ENCODE peak calls at places on chromosome 3, in eight cellular contexts. W is K562, F is stomach, Q is A549, Y is HepG2, L is tibial nerve, R is ovary, O is transverse colon. H is an unnamed sample.
A peak's percentile ranks its signal among the peaks of the same experiment; 100 is the strongest.

GRCh38 chr3:54146383-54147239 is 24.3 kb downstream of the CACNA2D3 start:
- DNase-seq in W (peak; percentile 29), F (peak; percentile 67), Q (peak; percentile 36), Y (peak; percentile 25), L (peak; percentile 31), R (peak; percentile 42), O (peak; percentile 41), H (no peak)

GRCh38 chr3:72587282-72587681 is 261.0 kb downstream of the SHQ1 start:
- DNase-seq in W (no peak), F (no peak), Q (no peak), Y (no peak), L (no peak), R (no peak), O (no peak), H (no peak)

GRCh38 chr3:20323307-20323927 is 137.4 kb upstream of the SGO1 start:
- DNase-seq in W (peak; percentile 64), F (peak; percentile 52), Q (no peak), Y (peak; percentile 70), L (no peak), R (no peak), O (no peak), H (no peak)

GRCh38 chr3:185823280-185824044 is 1.4 kb downstream of the IGF2BP2 start:
- DNase-seq in W (peak; percentile 64), F (peak; percentile 59), Q (no peak), Y (no peak), L (peak; percentile 12), R (peak; percentile 37), O (peak; percentile 53), H (no peak)

GRCh38 chr3:182364323-182364722 is 429.0 kb upstream of the ATP11B start:
- DNase-seq in W (peak; percentile 34), F (no peak), Q (no peak), Y (no peak), L (peak; percentile 6), R (no peak), O (no peak), H (no peak)

GRCh38 chr3:10883478-10884234 is 67.6 kb downstream of the SLC6A11 start:
- DNase-seq in W (peak; percentile 33), F (no peak), Q (peak; percentile 31), Y (peak; percentile 33), L (peak; percentile 30), R (no peak), O (no peak), H (no peak)

GRCh38 chr3:65833761-65834505 is 204.8 kb downstream of the MAGI1 start:
- DNase-seq in W (no peak), F (no peak), Q (no peak), Y (no peak), L (no peak), R (no peak), O (no peak), H (no peak)

GRCh38 chr3:156024904-156025303 is 95.5 kb upstream of the KCNAB1 start:
- DNase-seq in W (no peak), F (no peak), Q (peak; percentile 9), Y (no peak), L (no peak), R (no peak), O (no peak), H (no peak)

GRCh38 chr3:193902557-193903256 is 233.2 kb upstream of the HES1 start:
- DNase-seq in W (no peak), F (peak; percentile 43), Q (no peak), Y (no peak), L (no peak), R (no peak), O (no peak), H (no peak)

GRCh38 chr3:89690649-89691048 is 583.2 kb downstream of the EPHA3 start:
- DNase-seq in W (no peak), F (no peak), Q (no peak), Y (no peak), L (no peak), R (no peak), O (no peak), H (no peak)

GRCh38 chr3:138872632-138873031 is 37.9 kb upstream of the PIK3CB start:
- DNase-seq in W (no peak), F (no peak), Q (no peak), Y (no peak), L (no peak), R (no peak), O (no peak), H (no peak)

GRCh38 chr3:147130461-147130860 is 275.9 kb downstream of the ZIC4 start:
- DNase-seq in W (no peak), F (no peak), Q (no peak), Y (no peak), L (no peak), R (no peak), O (no peak), H (no peak)

GRCh38 chr3:149527531-149528343 is 53.2 kb downstream of the TM4SF4 start:
- DNase-seq in W (no peak), F (no peak), Q (peak; percentile 75), Y (no peak), L (no peak), R (peak; percentile 16), O (no peak), H (no peak)

GRCh38 chr3:59607628-59608027 is 557.8 kb upstream of the CFAP20DC start:
- DNase-seq in W (peak; percentile 3), F (no peak), Q (peak; percentile 6), Y (peak; percentile 34), L (no peak), R (no peak), O (no peak), H (no peak)

GRCh38 chr3:121989943-121990342 is 32.1 kb downstream of the ILDR1 start:
- DNase-seq in W (no peak), F (no peak), Q (peak; percentile 34), Y (no peak), L (no peak), R (no peak), O (no peak), H (no peak)

GRCh38 chr3:48555949-48556795 is 431 bp downstream of the PFKFB4 start:
- DNase-seq in W (peak; percentile 5), F (no peak), Q (no peak), Y (no peak), L (no peak), R (no peak), O (no peak), H (no peak)

GRCh38 chr3:48555231-48555948 is 1.2 kb downstream of the PFKFB4 start:
- DNase-seq in W (peak; percentile 76), F (no peak), Q (no peak), Y (no peak), L (no peak), R (no peak), O (no peak), H (no peak)

GRCh38 chr3:48558446-48559134 is 2.0 kb upstream of the PFKFB4 start:
- DNase-seq in W (no peak), F (no peak), Q (no peak), Y (no peak), L (peak; percentile 45), R (no peak), O (peak; percentile 43), H (no peak)

GRCh38 chr3:48553886-48554845 is 2.4 kb downstream of the PFKFB4 start:
- DNase-seq in W (no peak), F (no peak), Q (no peak), Y (no peak), L (no peak), R (no peak), O (no peak), H (no peak)

DNA sequence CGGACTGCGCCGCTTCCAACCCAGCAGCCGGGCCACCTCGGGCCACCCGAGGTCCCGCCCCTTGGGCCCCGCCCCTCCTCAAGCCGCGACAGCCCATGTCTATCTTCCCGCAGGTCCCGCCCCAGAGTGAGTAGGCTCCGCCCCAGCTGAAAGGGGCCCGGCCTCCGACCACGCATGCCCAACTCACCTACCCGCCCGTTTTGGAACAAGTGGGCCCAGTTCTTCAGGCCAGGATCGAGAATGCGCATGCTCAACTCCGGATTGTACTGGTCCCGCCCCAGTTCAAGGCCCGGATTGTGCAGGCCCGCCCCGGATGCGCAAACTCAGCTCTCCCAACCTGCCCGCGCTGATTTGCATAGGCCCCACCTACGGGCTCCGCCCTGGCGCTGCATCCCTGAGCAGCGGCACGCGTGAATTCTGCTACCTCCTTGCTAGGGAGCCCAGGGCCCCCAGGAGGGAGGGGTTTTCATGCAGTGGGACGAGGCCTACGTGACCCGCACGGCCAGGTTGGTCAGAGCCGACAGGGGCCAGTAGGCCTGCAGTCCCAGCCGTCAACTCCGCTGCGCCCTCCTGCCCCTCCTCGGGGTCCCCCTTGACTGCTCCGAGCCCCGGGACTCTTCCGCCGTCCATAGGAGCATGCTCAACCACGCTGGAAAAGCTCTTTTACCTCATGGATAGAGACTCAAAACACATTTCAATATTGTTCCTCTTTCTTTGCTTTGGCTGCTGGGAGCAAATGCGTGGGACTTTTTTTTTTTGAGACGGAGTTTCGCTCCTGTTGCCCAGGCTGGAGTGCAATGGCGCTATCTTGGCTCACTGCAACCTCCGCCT is at the start of gene PFKFB4:
- DNase-seq in W (peak; percentile 97), F (peak; percentile 100), Q (peak; percentile 99), Y (peak; percentile 98), L (peak; percentile 98), R (peak; percentile 99), O (peak; percentile 100), H (peak; percentile 100)
- H3K4me1 ChIP-seq in W (peaks cover 66% of the 10 kb centered on the region), F (peaks cover 58% of the 10 kb centered on the region), Q (peaks cover 44% of the 10 kb centered on the region), Y (peaks cover 88% of the 10 kb centered on the region), L (peaks cover 38% of the 10 kb centered on the region), R (peaks cover 10% of the 10 kb centered on the region), O (peaks cover 59% of the 10 kb centered on the region), H (peaks cover 56% of the 10 kb centered on the region)

DNA sequence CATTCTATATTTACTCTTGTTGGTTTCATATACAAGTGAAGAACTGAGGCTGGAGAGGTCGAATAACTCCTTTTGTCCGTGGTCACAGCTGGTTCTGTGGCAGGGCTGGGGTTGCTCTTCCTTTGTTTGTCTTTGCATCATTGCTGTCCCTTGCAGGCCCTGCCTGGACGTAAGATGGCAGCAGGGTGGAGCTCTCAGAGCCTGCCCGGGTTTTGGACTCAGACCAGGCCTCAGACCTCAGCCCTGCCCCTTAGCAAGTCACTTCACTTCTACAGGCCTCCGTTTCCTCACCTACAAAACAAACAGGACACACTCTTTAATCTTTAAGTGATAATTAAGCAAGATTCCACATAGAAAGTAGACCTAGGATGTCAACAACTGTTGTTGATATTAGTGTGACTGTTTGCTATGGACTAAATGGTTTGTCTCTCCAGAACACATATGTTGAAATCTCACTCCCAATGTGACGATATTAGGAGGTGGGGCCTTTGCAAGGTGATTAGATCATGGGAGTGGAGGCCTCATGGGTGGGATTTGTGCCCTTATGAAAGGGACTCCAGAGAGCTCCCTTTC is 65.6 kb upstream of the PLXNA1 start:
- DNase-seq in W (no peak), F (no peak), Q (no peak), Y (no peak), L (no peak), R (no peak), O (no peak), H (no peak)
- TF ChIP-seq EP300 in W (no peak), F (no peak), Q (no peak), Y (no peak), L (no peak), R (no peak), O (no peak), H (no peak)

DNA sequence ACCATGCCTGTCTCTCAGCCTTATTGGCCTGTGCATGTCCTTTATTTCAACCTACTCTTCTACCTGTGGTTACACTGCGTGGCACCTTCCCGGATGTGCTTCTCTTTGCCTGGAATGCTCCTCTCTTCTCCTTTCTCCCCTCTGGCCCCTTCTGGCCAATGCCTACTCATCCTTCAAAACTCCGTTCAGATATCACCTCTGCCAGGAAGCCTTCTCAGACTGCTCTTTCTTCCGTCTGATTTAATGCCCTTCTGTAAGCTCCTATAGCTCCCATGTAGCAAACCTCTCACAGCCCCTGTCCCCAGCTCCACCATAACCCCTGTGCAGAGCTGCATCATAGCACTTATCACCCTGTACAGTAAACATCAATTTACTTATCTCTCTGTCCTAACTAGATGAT is 13.2 kb downstream of the KLHL6 start:
- DNase-seq in W (no peak), F (no peak), Q (no peak), Y (no peak), L (no peak), R (no peak), O (no peak), H (no peak)
- H3K4me1 ChIP-seq in W (no peaks in the 10 kb centered on the region), F (no peaks in the 10 kb centered on the region), Q (no peaks in the 10 kb centered on the region), Y (no peaks in the 10 kb centered on the region), L (peaks cover 5% of the 10 kb centered on the region), R (no peaks in the 10 kb centered on the region), O (peaks cover 10% of the 10 kb centered on the region), H (no peaks in the 10 kb centered on the region)

GRCh38 chr3:130850044-130850797 is 43.7 kb upstream of the ATP2C1 start:
- DNase-seq in W (peak; percentile 69), F (no peak), Q (peak; percentile 1), Y (no peak), L (peak; percentile 17), R (no peak), O (no peak), H (no peak)
- TF ChIP-seq EP300 in W (peak; percentile 92), F (no peak), Q (no peak), Y (no peak), L (peak; percentile 15), R (no peak), O (no peak), H (no peak)

H was measured in esophagus muscularis mucosa.